ENCODE peak calls at places on chromosomes 13 and 19, in nine cellular contexts. One of them, this sample, is unnamed.
A peak's percentile ranks its signal among the peaks of the same experiment; 100 is the strongest.

GRCh38 chr13:79660361-79660760 is 179.4 kb downstream of the NDFIP2 start:
- DNase-seq in psoas muscle: no peak
- DNase-seq in A549: no peak
- DNase-seq in PC-3: no peak
- DNase-seq in heart right ventricle: no peak
- DNase-seq in colonic mucosa: no peak
- DNase-seq in testis: no peak
- DNase-seq in PC-9: no peak
- DNase-seq in thoracic aorta: no peak
- DNase-seq in this sample: no peak

GRCh38 chr19:8334458-8335342 is 8.4 kb downstream of the KANK3 start:
- DNase-seq in thoracic aorta: no peak
- DNase-seq in colonic mucosa: peak; percentile 59
- DNase-seq in A549: peak; percentile 76
- DNase-seq in testis: peak; percentile 63
- DNase-seq in heart right ventricle: no peak
- DNase-seq in PC-9: peak; percentile 66
- DNase-seq in psoas muscle: no peak
- DNase-seq in PC-3: peak; percentile 87
- DNase-seq in this sample: peak; percentile 74

GRCh38 chr19:5354403-5354802 is 13.8 kb upstream of the PTPRS start:
- DNase-seq in PC-9: no peak
- DNase-seq in heart right ventricle: no peak
- DNase-seq in psoas muscle: no peak
- DNase-seq in A549: no peak
- DNase-seq in colonic mucosa: no peak
- DNase-seq in PC-3: peak; percentile 29
- DNase-seq in testis: no peak
- DNase-seq in thoracic aorta: no peak
- DNase-seq in this sample: no peak

GRCh38 chr19:42206871-42207755 is 10.4 kb downstream of the DEDD2 start:
- DNase-seq in PC-9: peak; percentile 93
- DNase-seq in A549: peak; percentile 73
- DNase-seq in PC-3: peak; percentile 88
- DNase-seq in colonic mucosa: peak; percentile 56
- DNase-seq in heart right ventricle: no peak
- DNase-seq in thoracic aorta: no peak
- DNase-seq in psoas muscle: no peak
- DNase-seq in testis: no peak
- DNase-seq in this sample: no peak

GRCh38 chr19:13149628-13150186 is 468 bp downstream of the STX10 start:
- DNase-seq in colonic mucosa: no peak
- DNase-seq in thoracic aorta: no peak
- DNase-seq in testis: peak; percentile 55
- DNase-seq in PC-3: peak; percentile 48
- DNase-seq in heart right ventricle: no peak
- DNase-seq in PC-9: peak; percentile 32
- DNase-seq in A549: no peak
- DNase-seq in psoas muscle: peak; percentile 62
- DNase-seq in this sample: no peak

GRCh38 chr19:18224525-18225354 is 1.5 kb downstream of the PDE4C start:
- DNase-seq in PC-3: peak; percentile 99
- DNase-seq in colonic mucosa: peak; percentile 94
- DNase-seq in heart right ventricle: peak; percentile 98
- DNase-seq in testis: peak; percentile 98
- DNase-seq in thoracic aorta: peak; percentile 95
- DNase-seq in A549: peak; percentile 89
- DNase-seq in PC-9: peak; percentile 98
- DNase-seq in psoas muscle: peak; percentile 99
- DNase-seq in this sample: peak; percentile 99

GRCh38 chr19:42360787-42361544 is 29.1 kb downstream of the CNFN start:
- DNase-seq in psoas muscle: no peak
- DNase-seq in heart right ventricle: no peak
- DNase-seq in PC-3: no peak
- DNase-seq in A549: no peak
- DNase-seq in PC-9: no peak
- DNase-seq in testis: no peak
- DNase-seq in thoracic aorta: no peak
- DNase-seq in colonic mucosa: no peak
- DNase-seq in this sample: no peak

GRCh38 chr13:24995225-24995804 is 100.6 kb upstream of the PABPC3 start:
- DNase-seq in PC-9: peak; percentile 64
- DNase-seq in PC-3: peak; percentile 86
- DNase-seq in testis: peak; percentile 77
- DNase-seq in thoracic aorta: no peak
- DNase-seq in psoas muscle: no peak
- DNase-seq in colonic mucosa: peak; percentile 69
- DNase-seq in heart right ventricle: peak; percentile 57
- DNase-seq in A549: peak; percentile 56
- DNase-seq in this sample: peak; percentile 84

GRCh38 chr19:2032296-2032941 is 16.9 kb upstream of the BTBD2 start:
- DNase-seq in psoas muscle: peak; percentile 96
- DNase-seq in A549: peak; percentile 59
- DNase-seq in testis: peak; percentile 95
- DNase-seq in PC-3: peak; percentile 89
- DNase-seq in PC-9: peak; percentile 85
- DNase-seq in colonic mucosa: peak; percentile 98
- DNase-seq in thoracic aorta: peak; percentile 85
- DNase-seq in heart right ventricle: peak; percentile 92
- DNase-seq in this sample: peak; percentile 97

GRCh38 chr13:99226493-99226892 is 25.8 kb downstream of the UBAC2 start:
- DNase-seq in A549: no peak
- DNase-seq in heart right ventricle: no peak
- DNase-seq in testis: no peak
- DNase-seq in PC-3: no peak
- DNase-seq in PC-9: peak; percentile 1
- DNase-seq in psoas muscle: no peak
- DNase-seq in colonic mucosa: no peak
- DNase-seq in thoracic aorta: no peak
- DNase-seq in this sample: no peak

GRCh38 chr13:74290324-74290773 is 156.1 kb upstream of the KLF12 start:
- DNase-seq in heart right ventricle: peak; percentile 55
- DNase-seq in PC-3: peak; percentile 49
- DNase-seq in A549: no peak
- DNase-seq in thoracic aorta: no peak
- DNase-seq in testis: peak; percentile 36
- DNase-seq in colonic mucosa: no peak
- DNase-seq in psoas muscle: no peak
- DNase-seq in PC-9: peak; percentile 40
- DNase-seq in this sample: no peak

GRCh38 chr13:53064721-53065120 is 36.1 kb downstream of the OLFM4 start:
- DNase-seq in PC-9: no peak
- DNase-seq in A549: no peak
- DNase-seq in heart right ventricle: peak; percentile 15
- DNase-seq in thoracic aorta: no peak
- DNase-seq in testis: no peak
- DNase-seq in PC-3: no peak
- DNase-seq in colonic mucosa: no peak
- DNase-seq in psoas muscle: no peak
- DNase-seq in this sample: no peak

GRCh38 chr13:53683608-53684007 is 655.0 kb downstream of the OLFM4 start:
- DNase-seq in colonic mucosa: no peak
- DNase-seq in A549: no peak
- DNase-seq in heart right ventricle: no peak
- DNase-seq in thoracic aorta: no peak
- DNase-seq in PC-3: no peak
- DNase-seq in PC-9: no peak
- DNase-seq in psoas muscle: no peak
- DNase-seq in testis: no peak
- DNase-seq in this sample: no peak

GRCh38 chr13:101520672-101521071 is 68.2 kb downstream of the ITGBL1 start:
- DNase-seq in PC-9: no peak
- DNase-seq in colonic mucosa: no peak
- DNase-seq in testis: no peak
- DNase-seq in heart right ventricle: no peak
- DNase-seq in psoas muscle: no peak
- DNase-seq in A549: no peak
- DNase-seq in thoracic aorta: no peak
- DNase-seq in PC-3: peak; percentile 68
- DNase-seq in this sample: no peak

GRCh38 chr19:32324631-32325215 is 20.7 kb upstream of the ZNF507 start:
- DNase-seq in colonic mucosa: no peak
- DNase-seq in thoracic aorta: no peak
- DNase-seq in heart right ventricle: no peak
- DNase-seq in PC-9: no peak
- DNase-seq in PC-3: no peak
- DNase-seq in psoas muscle: no peak
- DNase-seq in A549: no peak
- DNase-seq in testis: no peak
- DNase-seq in this sample: no peak

GRCh38 chr19:1258161-1258492 is 9.7 kb downstream of the MIDN start:
- DNase-seq in PC-9: no peak
- DNase-seq in testis: no peak
- DNase-seq in heart right ventricle: no peak
- DNase-seq in thoracic aorta: no peak
- DNase-seq in A549: no peak
- DNase-seq in PC-3: no peak
- DNase-seq in colonic mucosa: no peak
- DNase-seq in psoas muscle: no peak
- DNase-seq in this sample: peak; percentile 44

GRCh38 chr13:112658807-112659206 is 31.0 kb upstream of the ATP11A start:
- DNase-seq in A549: no peak
- DNase-seq in testis: no peak
- DNase-seq in psoas muscle: no peak
- DNase-seq in colonic mucosa: no peak
- DNase-seq in PC-9: no peak
- DNase-seq in thoracic aorta: no peak
- DNase-seq in PC-3: no peak
- DNase-seq in heart right ventricle: no peak
- DNase-seq in this sample: no peak

GRCh38 chr13:110132178-110132975 is 174.6 kb downstream of the COL4A1 start:
- DNase-seq in PC-9: no peak
- DNase-seq in thoracic aorta: no peak
- DNase-seq in A549: no peak
- DNase-seq in PC-3: no peak
- DNase-seq in psoas muscle: no peak
- DNase-seq in colonic mucosa: no peak
- DNase-seq in testis: no peak
- DNase-seq in heart right ventricle: no peak
- DNase-seq in this sample: no peak
- H3K4me3 ChIP-seq in PC-9: no peak overlapping the region
- H3K4me3 ChIP-seq in thoracic aorta: no peak overlapping the region
- H3K4me3 ChIP-seq in A549: no peak overlapping the region
- H3K4me3 ChIP-seq in PC-3: no peak overlapping the region
- H3K4me3 ChIP-seq in psoas muscle: no peak overlapping the region
- H3K4me3 ChIP-seq in colonic mucosa: no peak overlapping the region
- H3K4me3 ChIP-seq in testis: no peak overlapping the region
- H3K4me3 ChIP-seq in heart right ventricle: no peak overlapping the region
- H3K4me3 ChIP-seq in this sample: no peak overlapping the region

GRCh38 chr19:49422407-49423277 is 599 bp downstream of the PTH2 start:
- DNase-seq in testis: peak; percentile 62
- DNase-seq in A549: peak; percentile 66
- DNase-seq in PC-9: no peak
- DNase-seq in colonic mucosa: peak; percentile 34
- DNase-seq in heart right ventricle: no peak
- DNase-seq in thoracic aorta: no peak
- DNase-seq in psoas muscle: peak; percentile 56
- DNase-seq in PC-3: no peak
- DNase-seq in this sample: peak; percentile 29
- TF ChIP-seq CTCF in testis: peak; percentile 48
- TF ChIP-seq CTCF in A549: peak; percentile 61
- TF ChIP-seq CTCF in PC-9: no peak
- TF ChIP-seq CTCF in colonic mucosa: no peak
- TF ChIP-seq CTCF in heart right ventricle: peak; percentile 54
- TF ChIP-seq CTCF in thoracic aorta: peak; percentile 30
- TF ChIP-seq CTCF in psoas muscle: peak; percentile 42
- TF ChIP-seq CTCF in PC-3: no peak
- TF ChIP-seq CTCF in this sample: no peak

GRCh38 chr19:21434516-21434915 is 37.6 kb downstream of the ZNF493 start:
- DNase-seq in heart right ventricle: no peak
- DNase-seq in testis: no peak
- DNase-seq in PC-9: no peak
- DNase-seq in PC-3: no peak
- DNase-seq in A549: no peak
- DNase-seq in psoas muscle: no peak
- DNase-seq in colonic mucosa: no peak
- DNase-seq in thoracic aorta: no peak
- DNase-seq in this sample: no peak

GRCh38 chr19:21434967-21435544 is 38.1 kb downstream of the ZNF493 start:
- DNase-seq in colonic mucosa: no peak
- DNase-seq in thoracic aorta: no peak
- DNase-seq in heart right ventricle: no peak
- DNase-seq in PC-3: no peak
- DNase-seq in PC-9: no peak
- DNase-seq in psoas muscle: no peak
- DNase-seq in testis: no peak
- DNase-seq in A549: no peak
- DNase-seq in this sample: no peak

GRCh38 chr19:21439372-21439771 is 42.4 kb downstream of the ZNF493 start:
- DNase-seq in testis: no peak
- DNase-seq in A549: no peak
- DNase-seq in psoas muscle: no peak
- DNase-seq in thoracic aorta: no peak
- DNase-seq in PC-3: peak; percentile 22
- DNase-seq in colonic mucosa: no peak
- DNase-seq in heart right ventricle: no peak
- DNase-seq in PC-9: peak; percentile 95
- DNase-seq in this sample: no peak

GRCh38 chr19:21440321-21440720 is 43.4 kb downstream of the ZNF493 start:
- DNase-seq in thoracic aorta: no peak
- DNase-seq in PC-9: no peak
- DNase-seq in testis: no peak
- DNase-seq in colonic mucosa: no peak
- DNase-seq in PC-3: no peak
- DNase-seq in A549: no peak
- DNase-seq in heart right ventricle: no peak
- DNase-seq in psoas muscle: no peak
- DNase-seq in this sample: no peak
- H3K4me1 ChIP-seq in thoracic aorta: peaks cover 4% of the 10 kb centered on the region
- H3K4me1 ChIP-seq in PC-9: no peaks in the 10 kb centered on the region
- H3K4me1 ChIP-seq in testis: peaks cover 19% of the 10 kb centered on the region
- H3K4me1 ChIP-seq in colonic mucosa: no peaks in the 10 kb centered on the region
- H3K4me1 ChIP-seq in PC-3: no peaks in the 10 kb centered on the region
- H3K4me1 ChIP-seq in A549: no peaks in the 10 kb centered on the region
- H3K4me1 ChIP-seq in heart right ventricle: no peaks in the 10 kb centered on the region
- H3K4me1 ChIP-seq in psoas muscle: no peaks in the 10 kb centered on the region
- H3K4me1 ChIP-seq in this sample: no peaks in the 10 kb centered on the region

DNA sequence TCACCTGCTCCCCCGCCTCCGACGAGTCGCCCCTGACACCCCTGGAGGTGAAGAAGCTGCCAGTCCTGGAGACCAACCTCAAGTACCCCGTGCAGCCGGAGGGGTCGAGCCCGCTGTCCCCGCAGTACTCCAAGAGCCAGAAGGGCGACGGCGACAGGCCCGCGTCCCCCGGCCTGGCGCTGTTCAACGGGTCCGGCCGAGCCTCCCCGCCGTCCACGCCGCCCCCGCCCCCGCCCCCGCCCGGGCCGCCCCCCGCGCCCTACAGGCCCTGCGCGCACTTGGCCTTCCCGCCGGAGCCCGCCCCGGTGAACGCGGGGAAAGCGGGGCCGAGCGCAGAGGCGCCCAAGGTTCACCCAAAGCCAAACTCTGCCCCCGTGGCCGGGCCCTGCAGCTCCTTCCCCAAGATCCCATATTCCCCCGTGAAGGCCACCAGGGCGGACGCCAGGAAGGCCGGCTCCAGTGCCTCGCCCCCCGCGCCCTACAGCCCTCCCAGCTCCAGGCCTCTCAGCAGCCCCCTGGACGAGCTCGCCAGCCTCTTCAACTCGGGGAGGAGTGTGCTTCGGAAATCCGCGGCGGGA is 511.5 kb downstream of the MYO16 start:
- DNase-seq in PC-9: no peak
- DNase-seq in psoas muscle: no peak
- DNase-seq in heart right ventricle: no peak
- DNase-seq in thoracic aorta: no peak
- DNase-seq in A549: no peak
- DNase-seq in colonic mucosa: no peak
- DNase-seq in PC-3: no peak
- DNase-seq in testis: no peak
- DNase-seq in this sample: no peak
- H3K4me3 ChIP-seq in PC-9: no peak overlapping the region
- H3K4me3 ChIP-seq in psoas muscle: peak overlapping the region; percentile 46
- H3K4me3 ChIP-seq in heart right ventricle: peak overlapping the region; percentile 27
- H3K4me3 ChIP-seq in thoracic aorta: peak overlapping the region; percentile 64
- H3K4me3 ChIP-seq in A549: no peak overlapping the region
- H3K4me3 ChIP-seq in colonic mucosa: no peak overlapping the region
- H3K4me3 ChIP-seq in PC-3: no peak overlapping the region
- H3K4me3 ChIP-seq in testis: peak overlapping the region; percentile 39
- H3K4me3 ChIP-seq in this sample: no peak overlapping the region

This sample was measured in mucosa of descending colon.